ENCODE peak calls at places on chromosomes 13 and 19, in seven cellular contexts. G is endothelial cell of umbilical vein, L is testis, K is tibial nerve, X is uterus, Z is heart left ventricle, R is Peyer's patch. N is an unnamed sample.

GRCh38 chr13:111280226-111280625 is 40.2 kb upstream of the TEX29 start:
- DNase-seq in L (no peak), K (no peak), R (no peak), G (no peak), X (no peak), Z (no peak), N (no peak)

GRCh38 chr13:50805805-50806204 is 37.7 kb downstream of the DLEU7 start:
- DNase-seq in Z (no peak), X (no peak), L (no peak), K (no peak), R (no peak), G (no peak), N (no peak)

GRCh38 chr13:48478401-48478800 is 54.5 kb downstream of the RCBTB2 start:
- DNase-seq in G (no peak), Z (no peak), X (no peak), L (no peak), K (no peak), R (no peak), N (no peak)

GRCh38 chr19:34082289-34083077 is 89.8 kb upstream of the LSM14A start:
- DNase-seq in X (no peak), Z (no peak), K (no peak), L (no peak), G (no peak), R (no peak), N (no peak)

GRCh38 chr13:75307370-75307984 is 174.5 kb downstream of the TBC1D4 start:
- DNase-seq in Z (no peak), L (no peak), G (no peak), R (no peak), X (no peak), K (no peak), N (no peak)

GRCh38 chr19:58229255-58229639 is 533 bp downstream of the ZNF544 start:
- DNase-seq in G (peak), R (no peak), K (no peak), Z (no peak), X (no peak), L (peak), N (no peak)

GRCh38 chr13:52848455-52849190 is at the start of gene PCDH8:
- DNase-seq in R (peak), K (peak), L (peak), Z (no peak), X (no peak), G (no peak), N (no peak)

GRCh38 chr19:10604460-10604980 is 17.4 kb upstream of the AP1M2 start:
- DNase-seq in Z (peak), L (no peak), R (no peak), X (no peak), G (peak), K (no peak), N (peak)

GRCh38 chr19:39196860-39197562 is at the start of gene NCCRP1:
- DNase-seq in L (no peak), K (no peak), X (no peak), R (no peak), Z (no peak), G (no peak), N (no peak)

GRCh38 chr13:100922599-100922998 is 248.0 kb upstream of the TMTC4 start:
- DNase-seq in K (no peak), Z (no peak), X (no peak), R (no peak), G (no peak), L (no peak), N (no peak)

GRCh38 chr19:44512326-44513298 is 12.3 kb upstream of the ZNF180 start:
- DNase-seq in R (peak), X (no peak), L (peak), K (no peak), G (peak), Z (no peak), N (peak)

GRCh38 chr13:41222259-41222852 is 28.0 kb upstream of the KBTBD7 start:
- DNase-seq in K (peak), L (peak), Z (peak), G (peak), X (peak), R (no peak), N (peak)

GRCh38 chr13:25584975-25585374 is 213.2 kb downstream of the ATP8A2 start:
- DNase-seq in G (no peak), L (no peak), Z (no peak), R (no peak), K (no peak), X (no peak), N (no peak)

GRCh38 chr19:45976180-45976579 is 2.5 kb upstream of the NOVA2 start:
- DNase-seq in Z (no peak), L (no peak), G (no peak), R (no peak), X (no peak), K (no peak), N (no peak)

GRCh38 chr19:44447864-44448674 is at the start of gene ZNF229:
- DNase-seq in K (peak), G (peak), X (peak), Z (peak), L (peak), R (peak), N (peak)

GRCh38 chr13:28173793-28174192 is 35.4 kb downstream of the PAN3 start:
- DNase-seq in K (no peak), X (no peak), R (no peak), Z (no peak), G (no peak), L (no peak), N (no peak)

GRCh38 chr13:24693862-24694471 is 13.8 kb downstream of the ATP12A start:
- DNase-seq in G (peak), X (no peak), Z (peak), R (no peak), L (peak), K (peak), N (peak)

GRCh38 chr19:53868091-53868891 is 608 bp downstream of the MYADM start:
- DNase-seq in L (peak), K (no peak), G (peak), Z (peak), X (peak), R (peak), N (peak)

GRCh38 chr13:90447735-90448103 is 899.8 kb upstream of the MIR17HG start:
- DNase-seq in Z (no peak), X (no peak), L (no peak), G (peak), K (no peak), R (no peak), N (no peak)

GRCh38 chr13:75705395-75705794 is 69.3 kb downstream of the LMO7 start:
- DNase-seq in L (no peak), G (peak), R (no peak), K (no peak), X (no peak), Z (no peak), N (no peak)

GRCh38 chr13:109933476-109933875 is 147.1 kb upstream of the IRS2 start:
- DNase-seq in G (no peak), Z (no peak), L (no peak), K (no peak), X (no peak), R (no peak), N (no peak)

GRCh38 chr19:49340069-49340864 is 5.1 kb downstream of the CD37 start:
- DNase-seq in X (peak), Z (peak), K (peak), L (peak), G (peak), R (peak), N (peak)

GRCh38 chr19:49689133-49690072 is at the start of gene ADM5:
- DNase-seq in L (no peak), G (peak), K (no peak), X (no peak), R (peak), Z (no peak), N (peak)

GRCh38 chr13:71721117-71721516 is 145.9 kb downstream of the DACH1 start:
- DNase-seq in X (no peak), R (no peak), L (no peak), G (no peak), K (no peak), Z (no peak), N (no peak)

GRCh38 chr19:5213667-5214066 is 126.9 kb downstream of the PTPRS start:
- DNase-seq in G (no peak), L (no peak), X (no peak), K (no peak), R (no peak), Z (no peak), N (no peak)

GRCh38 chr19:55484571-55485438 is at the start of gene NAT14:
- DNase-seq in L (peak), K (no peak), X (peak), R (no peak), G (peak), Z (peak), N (peak)

GRCh38 chr13:29743229-29743786 is 107.1 kb downstream of the UBL3 start:
- DNase-seq in Z (peak), G (peak), K (peak), R (no peak), L (peak), X (peak), N (peak)

GRCh38 chr13:32720026-32720425 is 133.8 kb downstream of the PDS5B start:
- DNase-seq in R (no peak), K (no peak), L (no peak), Z (no peak), G (peak), X (no peak), N (no peak)

GRCh38 chr19:6233827-6234511 is 45.8 kb downstream of the MLLT1 start:
- DNase-seq in Z (peak), R (peak), L (no peak), G (peak), K (no peak), X (peak), N (no peak)

GRCh38 chr19:33473644-33474305 is 47.8 kb downstream of the PEPD start:
- DNase-seq in X (no peak), G (peak), L (no peak), Z (no peak), R (no peak), K (no peak), N (no peak)

GRCh38 chr19:31461814-31462539 is 112.7 kb upstream of the TSHZ3 start:
- DNase-seq in R (no peak), G (no peak), K (no peak), X (no peak), L (no peak), Z (no peak), N (no peak)

GRCh38 chr13:106011600-106011999 is 523.9 kb downstream of the EFNB2 start:
- DNase-seq in L (no peak), G (no peak), Z (no peak), R (no peak), K (no peak), X (no peak), N (no peak)

GRCh38 chr13:50740052-50740741 is 103.3 kb downstream of the DLEU7 start:
- DNase-seq in X (no peak), Z (no peak), R (no peak), G (no peak), K (no peak), L (no peak), N (no peak)

GRCh38 chr19:8174706-8175105 is 25.3 kb upstream of the FBN3 start:
- DNase-seq in R (no peak), L (no peak), Z (no peak), K (no peak), X (no peak), G (no peak), N (no peak)

GRCh38 chr13:83702021-83702420 is 180.3 kb downstream of the SLITRK1 start:
- DNase-seq in K (no peak), R (no peak), L (no peak), G (no peak), X (no peak), Z (no peak), N (no peak)

DNA sequence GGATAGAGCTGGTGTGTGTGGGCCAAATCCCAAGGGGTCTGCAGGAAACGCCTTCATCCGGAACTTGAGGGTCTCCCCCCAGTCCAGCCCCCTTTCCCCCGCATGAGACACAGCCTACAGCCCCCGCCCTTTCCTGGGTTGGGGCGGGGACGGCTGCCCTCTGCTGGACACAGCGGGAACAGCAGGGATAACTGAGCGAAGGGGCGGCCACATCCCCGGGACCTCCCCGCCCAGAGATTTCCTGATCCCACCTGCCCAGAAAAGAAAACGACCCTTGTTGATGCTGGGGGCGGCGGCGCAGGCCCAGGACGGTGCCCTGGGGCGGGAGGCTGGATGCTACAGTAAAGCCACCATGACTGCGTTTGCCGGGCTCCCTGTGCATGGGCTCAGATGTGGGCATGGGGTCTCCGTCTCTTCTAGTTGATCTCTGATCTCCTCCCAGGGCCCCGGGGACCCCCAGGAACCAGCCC is 14.2 kb downstream of the ONECUT3 start:
- DNase-seq in K (peak), Z (no peak), R (peak), L (peak), X (peak), G (peak), N (peak)
- H3K4me3 ChIP-seq in K (no peak), Z (no peak), R (no peak), L (no peak), X (no peak), G (no peak), N (no peak)

DNA sequence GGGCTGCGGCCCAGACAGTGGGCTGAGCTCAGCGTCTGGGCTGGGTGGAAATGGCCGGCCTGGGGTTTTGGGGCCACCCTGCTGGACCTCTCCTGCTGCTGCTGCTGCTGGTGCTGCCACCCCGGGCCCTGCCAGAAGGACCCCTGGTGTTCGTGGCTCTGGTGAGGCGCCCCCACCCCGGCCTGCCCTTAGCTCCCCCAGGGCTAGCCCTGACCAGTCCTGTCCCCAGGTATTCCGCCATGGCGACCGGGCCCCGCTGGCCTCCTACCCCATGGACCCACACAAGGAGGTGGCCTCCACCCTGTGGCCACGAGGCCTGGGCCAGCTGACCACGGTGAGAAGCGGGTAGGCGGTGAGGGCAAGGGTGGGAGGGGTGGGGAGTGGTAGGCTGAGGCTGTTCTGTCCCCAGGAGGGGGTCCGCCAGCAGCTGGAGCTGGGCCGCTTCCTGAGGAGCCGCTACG is at the start of gene ACP4:
- DNase-seq in R (no peak), L (no peak), X (no peak), G (no peak), Z (no peak), K (no peak), N (no peak)
- TF ChIP-seq POLR2A in R (no peak), L (no peak), X (no peak), G (no peak), Z (no peak), K (no peak), N (no peak)

DNA sequence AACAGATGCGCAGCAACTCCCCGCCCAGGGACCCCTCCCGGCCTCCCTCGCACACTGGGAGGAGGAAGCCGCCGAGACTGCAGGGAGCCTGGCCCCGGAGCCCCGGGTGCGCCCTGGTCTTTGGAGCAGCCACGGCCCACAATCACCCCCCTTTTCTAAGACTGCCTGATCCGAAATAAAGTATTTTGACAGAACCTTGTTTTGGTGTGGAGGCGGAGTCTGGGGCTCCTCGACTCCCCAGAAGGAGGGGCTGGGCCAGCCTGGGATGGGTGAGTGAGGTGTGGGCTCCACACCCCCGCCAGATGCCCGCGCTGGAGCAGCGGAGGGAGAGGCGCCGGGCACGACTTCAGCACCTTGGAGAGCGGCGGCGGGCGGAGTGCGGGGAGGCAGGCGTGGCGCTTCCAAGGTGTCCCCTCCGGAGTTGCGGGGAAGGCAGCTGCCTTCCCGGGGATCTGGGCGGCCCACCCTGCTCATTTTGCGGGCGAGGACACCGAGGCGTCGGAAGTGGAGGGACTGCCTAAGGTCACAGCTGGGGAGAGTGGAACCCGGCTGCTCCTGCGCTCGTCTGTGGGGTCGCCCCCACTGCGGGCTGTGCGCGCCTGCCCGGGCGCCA is 9.4 kb downstream of the SIRT6 start:
- DNase-seq in G (no peak), L (peak), Z (peak), K (peak), R (peak), X (peak), N (peak)
- H3K4me3 ChIP-seq in G (no peak), L (no peak), Z (no peak), K (no peak), R (no peak), X (no peak), N (no peak)

GRCh38 chr13:76715043-76715442 is 171.2 kb downstream of the KCTD12 start:
- DNase-seq in R (no peak), K (no peak), L (no peak), G (no peak), X (no peak), Z (no peak), N (no peak)
- TF ChIP-seq POLR2A in R (no peak), K (no peak), L (no peak), G (no peak), X (no peak), Z (no peak), N (no peak)